ENCODE peak calls at places on chromosome 7, in nine cellular contexts. One of them, this sample, is unnamed.

GRCh38 chr7:139682136-139683013 is 95.4 kb downstream of the HIPK2 start:
- DNase-seq in H7: peak
- DNase-seq in GM06990: peak
- DNase-seq in activated T-cell treated with anti-CD3 and anti-CD28 coated beads, Interleukin-2, amount 50 U/mL, for 4 hours: no peak
- DNase-seq in RWPE2: no peak
- DNase-seq in activated CD8-positive, alpha-beta memory T cell treated with anti-CD3 and anti-CD28 coated beads for 1 hour: no peak
- DNase-seq in mesenchymal stem cell: peak
- DNase-seq in T-helper 9 cell: no peak
- DNase-seq in HCEC 1CT: peak
- DNase-seq in this sample: peak

GRCh38 chr7:148708026-148708685 is 9.5 kb downstream of the CUL1 start:
- DNase-seq in RWPE2: no peak
- DNase-seq in mesenchymal stem cell: peak
- DNase-seq in activated CD8-positive, alpha-beta memory T cell treated with anti-CD3 and anti-CD28 coated beads for 1 hour: no peak
- DNase-seq in H7: no peak
- DNase-seq in T-helper 9 cell: no peak
- DNase-seq in HCEC 1CT: no peak
- DNase-seq in GM06990: no peak
- DNase-seq in activated T-cell treated with anti-CD3 and anti-CD28 coated beads, Interleukin-2, amount 50 U/mL, for 4 hours: no peak
- DNase-seq in this sample: no peak

GRCh38 chr7:54664235-54665228 is 94.5 kb downstream of the SEC61G start:
- DNase-seq in mesenchymal stem cell: peak
- DNase-seq in T-helper 9 cell: no peak
- DNase-seq in activated CD8-positive, alpha-beta memory T cell treated with anti-CD3 and anti-CD28 coated beads for 1 hour: no peak
- DNase-seq in activated T-cell treated with anti-CD3 and anti-CD28 coated beads, Interleukin-2, amount 50 U/mL, for 4 hours: no peak
- DNase-seq in H7: peak
- DNase-seq in GM06990: peak
- DNase-seq in RWPE2: peak
- DNase-seq in HCEC 1CT: no peak
- DNase-seq in this sample: peak

GRCh38 chr7:70193514-70193913 is 595.2 kb downstream of the AUTS2 start:
- DNase-seq in activated CD8-positive, alpha-beta memory T cell treated with anti-CD3 and anti-CD28 coated beads for 1 hour: no peak
- DNase-seq in T-helper 9 cell: no peak
- DNase-seq in GM06990: no peak
- DNase-seq in activated T-cell treated with anti-CD3 and anti-CD28 coated beads, Interleukin-2, amount 50 U/mL, for 4 hours: no peak
- DNase-seq in HCEC 1CT: no peak
- DNase-seq in mesenchymal stem cell: peak
- DNase-seq in RWPE2: no peak
- DNase-seq in H7: no peak
- DNase-seq in this sample: peak

GRCh38 chr7:148782757-148783456 is 84.2 kb downstream of the CUL1 start:
- DNase-seq in activated T-cell treated with anti-CD3 and anti-CD28 coated beads, Interleukin-2, amount 50 U/mL, for 4 hours: no peak
- DNase-seq in T-helper 9 cell: no peak
- DNase-seq in mesenchymal stem cell: no peak
- DNase-seq in GM06990: no peak
- DNase-seq in RWPE2: no peak
- DNase-seq in H7: peak
- DNase-seq in HCEC 1CT: no peak
- DNase-seq in activated CD8-positive, alpha-beta memory T cell treated with anti-CD3 and anti-CD28 coated beads for 1 hour: no peak
- DNase-seq in this sample: no peak

GRCh38 chr7:155840262-155840885 is 28.1 kb upstream of the SHH start:
- DNase-seq in T-helper 9 cell: no peak
- DNase-seq in GM06990: no peak
- DNase-seq in mesenchymal stem cell: no peak
- DNase-seq in HCEC 1CT: no peak
- DNase-seq in activated CD8-positive, alpha-beta memory T cell treated with anti-CD3 and anti-CD28 coated beads for 1 hour: no peak
- DNase-seq in RWPE2: peak
- DNase-seq in H7: no peak
- DNase-seq in activated T-cell treated with anti-CD3 and anti-CD28 coated beads, Interleukin-2, amount 50 U/mL, for 4 hours: no peak
- DNase-seq in this sample: no peak

GRCh38 chr7:24436131-24436920 is 136.9 kb upstream of the PALS2 start:
- DNase-seq in HCEC 1CT: no peak
- DNase-seq in H7: peak
- DNase-seq in activated T-cell treated with anti-CD3 and anti-CD28 coated beads, Interleukin-2, amount 50 U/mL, for 4 hours: no peak
- DNase-seq in T-helper 9 cell: no peak
- DNase-seq in RWPE2: no peak
- DNase-seq in mesenchymal stem cell: no peak
- DNase-seq in activated CD8-positive, alpha-beta memory T cell treated with anti-CD3 and anti-CD28 coated beads for 1 hour: no peak
- DNase-seq in GM06990: no peak
- DNase-seq in this sample: no peak

GRCh38 chr7:80312139-80312661 is 177.6 kb downstream of the GNAI1 start:
- DNase-seq in activated CD8-positive, alpha-beta memory T cell treated with anti-CD3 and anti-CD28 coated beads for 1 hour: no peak
- DNase-seq in HCEC 1CT: peak
- DNase-seq in mesenchymal stem cell: peak
- DNase-seq in T-helper 9 cell: no peak
- DNase-seq in GM06990: no peak
- DNase-seq in RWPE2: no peak
- DNase-seq in activated T-cell treated with anti-CD3 and anti-CD28 coated beads, Interleukin-2, amount 50 U/mL, for 4 hours: no peak
- DNase-seq in H7: no peak
- DNase-seq in this sample: no peak

GRCh38 chr7:30074422-30075030 is 46.3 kb downstream of the PLEKHA8 start:
- DNase-seq in GM06990: no peak
- DNase-seq in activated T-cell treated with anti-CD3 and anti-CD28 coated beads, Interleukin-2, amount 50 U/mL, for 4 hours: no peak
- DNase-seq in activated CD8-positive, alpha-beta memory T cell treated with anti-CD3 and anti-CD28 coated beads for 1 hour: no peak
- DNase-seq in mesenchymal stem cell: peak
- DNase-seq in HCEC 1CT: peak
- DNase-seq in RWPE2: no peak
- DNase-seq in H7: no peak
- DNase-seq in T-helper 9 cell: no peak
- DNase-seq in this sample: peak

GRCh38 chr7:25927626-25927978 is 224.4 kb upstream of the NFE2L3 start:
- DNase-seq in mesenchymal stem cell: no peak
- DNase-seq in RWPE2: no peak
- DNase-seq in GM06990: no peak
- DNase-seq in HCEC 1CT: no peak
- DNase-seq in activated T-cell treated with anti-CD3 and anti-CD28 coated beads, Interleukin-2, amount 50 U/mL, for 4 hours: no peak
- DNase-seq in H7: no peak
- DNase-seq in activated CD8-positive, alpha-beta memory T cell treated with anti-CD3 and anti-CD28 coated beads for 1 hour: no peak
- DNase-seq in T-helper 9 cell: no peak
- DNase-seq in this sample: no peak

GRCh38 chr7:134856141-134856540 is 76.7 kb downstream of the CALD1 start:
- DNase-seq in GM06990: no peak
- DNase-seq in HCEC 1CT: no peak
- DNase-seq in mesenchymal stem cell: peak
- DNase-seq in activated CD8-positive, alpha-beta memory T cell treated with anti-CD3 and anti-CD28 coated beads for 1 hour: no peak
- DNase-seq in activated T-cell treated with anti-CD3 and anti-CD28 coated beads, Interleukin-2, amount 50 U/mL, for 4 hours: no peak
- DNase-seq in T-helper 9 cell: no peak
- DNase-seq in RWPE2: no peak
- DNase-seq in H7: no peak
- DNase-seq in this sample: no peak

GRCh38 chr7:28409716-28410627 is 2.3 kb upstream of the CREB5 start:
- DNase-seq in RWPE2: no peak
- DNase-seq in H7: peak
- DNase-seq in mesenchymal stem cell: peak
- DNase-seq in activated CD8-positive, alpha-beta memory T cell treated with anti-CD3 and anti-CD28 coated beads for 1 hour: no peak
- DNase-seq in HCEC 1CT: peak
- DNase-seq in activated T-cell treated with anti-CD3 and anti-CD28 coated beads, Interleukin-2, amount 50 U/mL, for 4 hours: no peak
- DNase-seq in GM06990: peak
- DNase-seq in T-helper 9 cell: no peak
- DNase-seq in this sample: no peak

GRCh38 chr7:122674502-122674901 is 24.4 kb downstream of the RNF133 start:
- DNase-seq in activated CD8-positive, alpha-beta memory T cell treated with anti-CD3 and anti-CD28 coated beads for 1 hour: no peak
- DNase-seq in T-helper 9 cell: no peak
- DNase-seq in HCEC 1CT: no peak
- DNase-seq in H7: no peak
- DNase-seq in activated T-cell treated with anti-CD3 and anti-CD28 coated beads, Interleukin-2, amount 50 U/mL, for 4 hours: no peak
- DNase-seq in GM06990: no peak
- DNase-seq in mesenchymal stem cell: no peak
- DNase-seq in RWPE2: no peak
- DNase-seq in this sample: no peak

GRCh38 chr7:37536706-37537105 is 88.0 kb upstream of the ELMO1 start:
- DNase-seq in RWPE2: no peak
- DNase-seq in activated CD8-positive, alpha-beta memory T cell treated with anti-CD3 and anti-CD28 coated beads for 1 hour: no peak
- DNase-seq in H7: no peak
- DNase-seq in GM06990: no peak
- DNase-seq in T-helper 9 cell: no peak
- DNase-seq in HCEC 1CT: no peak
- DNase-seq in mesenchymal stem cell: no peak
- DNase-seq in activated T-cell treated with anti-CD3 and anti-CD28 coated beads, Interleukin-2, amount 50 U/mL, for 4 hours: no peak
- DNase-seq in this sample: no peak

GRCh38 chr7:128530855-128531104 is 54.2 kb downstream of the METTL2B start:
- DNase-seq in RWPE2: no peak
- DNase-seq in HCEC 1CT: no peak
- DNase-seq in mesenchymal stem cell: no peak
- DNase-seq in GM06990: no peak
- DNase-seq in H7: no peak
- DNase-seq in T-helper 9 cell: no peak
- DNase-seq in activated CD8-positive, alpha-beta memory T cell treated with anti-CD3 and anti-CD28 coated beads for 1 hour: no peak
- DNase-seq in activated T-cell treated with anti-CD3 and anti-CD28 coated beads, Interleukin-2, amount 50 U/mL, for 4 hours: no peak
- DNase-seq in this sample: no peak

GRCh38 chr7:69967152-69967591 is 368.9 kb downstream of the AUTS2 start:
- DNase-seq in T-helper 9 cell: no peak
- DNase-seq in RWPE2: no peak
- DNase-seq in activated CD8-positive, alpha-beta memory T cell treated with anti-CD3 and anti-CD28 coated beads for 1 hour: no peak
- DNase-seq in HCEC 1CT: no peak
- DNase-seq in GM06990: no peak
- DNase-seq in mesenchymal stem cell: no peak
- DNase-seq in H7: no peak
- DNase-seq in activated T-cell treated with anti-CD3 and anti-CD28 coated beads, Interleukin-2, amount 50 U/mL, for 4 hours: no peak
- DNase-seq in this sample: no peak

GRCh38 chr7:145293793-145294153 is 457.9 kb upstream of the TPK1 start:
- DNase-seq in mesenchymal stem cell: no peak
- DNase-seq in HCEC 1CT: no peak
- DNase-seq in H7: no peak
- DNase-seq in T-helper 9 cell: no peak
- DNase-seq in activated CD8-positive, alpha-beta memory T cell treated with anti-CD3 and anti-CD28 coated beads for 1 hour: no peak
- DNase-seq in activated T-cell treated with anti-CD3 and anti-CD28 coated beads, Interleukin-2, amount 50 U/mL, for 4 hours: no peak
- DNase-seq in GM06990: no peak
- DNase-seq in RWPE2: no peak
- DNase-seq in this sample: no peak

GRCh38 chr7:121153995-121154394 is 165.5 kb downstream of the CPED1 start:
- DNase-seq in RWPE2: no peak
- DNase-seq in T-helper 9 cell: no peak
- DNase-seq in H7: no peak
- DNase-seq in activated T-cell treated with anti-CD3 and anti-CD28 coated beads, Interleukin-2, amount 50 U/mL, for 4 hours: no peak
- DNase-seq in GM06990: no peak
- DNase-seq in mesenchymal stem cell: no peak
- DNase-seq in HCEC 1CT: no peak
- DNase-seq in activated CD8-positive, alpha-beta memory T cell treated with anti-CD3 and anti-CD28 coated beads for 1 hour: no peak
- DNase-seq in this sample: no peak

GRCh38 chr7:110336423-110336822 is 754.5 kb upstream of the LRRN3 start:
- DNase-seq in HCEC 1CT: no peak
- DNase-seq in T-helper 9 cell: no peak
- DNase-seq in activated CD8-positive, alpha-beta memory T cell treated with anti-CD3 and anti-CD28 coated beads for 1 hour: no peak
- DNase-seq in H7: no peak
- DNase-seq in RWPE2: no peak
- DNase-seq in activated T-cell treated with anti-CD3 and anti-CD28 coated beads, Interleukin-2, amount 50 U/mL, for 4 hours: no peak
- DNase-seq in GM06990: no peak
- DNase-seq in mesenchymal stem cell: no peak
- DNase-seq in this sample: no peak

GRCh38 chr7:115070311-115070710 is 148.4 kb downstream of the MDFIC start:
- DNase-seq in H7: no peak
- DNase-seq in GM06990: no peak
- DNase-seq in RWPE2: no peak
- DNase-seq in HCEC 1CT: no peak
- DNase-seq in T-helper 9 cell: no peak
- DNase-seq in activated CD8-positive, alpha-beta memory T cell treated with anti-CD3 and anti-CD28 coated beads for 1 hour: no peak
- DNase-seq in mesenchymal stem cell: no peak
- DNase-seq in activated T-cell treated with anti-CD3 and anti-CD28 coated beads, Interleukin-2, amount 50 U/mL, for 4 hours: no peak
- DNase-seq in this sample: no peak

GRCh38 chr7:156318926-156319325 is 321.6 kb upstream of the RNF32 start:
- DNase-seq in T-helper 9 cell: no peak
- DNase-seq in mesenchymal stem cell: no peak
- DNase-seq in activated T-cell treated with anti-CD3 and anti-CD28 coated beads, Interleukin-2, amount 50 U/mL, for 4 hours: no peak
- DNase-seq in RWPE2: no peak
- DNase-seq in activated CD8-positive, alpha-beta memory T cell treated with anti-CD3 and anti-CD28 coated beads for 1 hour: no peak
- DNase-seq in GM06990: no peak
- DNase-seq in HCEC 1CT: no peak
- DNase-seq in H7: no peak
- DNase-seq in this sample: no peak

GRCh38 chr7:112985377-112985987 is 101.1 kb downstream of the GPR85 start:
- DNase-seq in mesenchymal stem cell: peak
- DNase-seq in GM06990: no peak
- DNase-seq in RWPE2: no peak
- DNase-seq in T-helper 9 cell: no peak
- DNase-seq in H7: no peak
- DNase-seq in HCEC 1CT: peak
- DNase-seq in activated T-cell treated with anti-CD3 and anti-CD28 coated beads, Interleukin-2, amount 50 U/mL, for 4 hours: no peak
- DNase-seq in activated CD8-positive, alpha-beta memory T cell treated with anti-CD3 and anti-CD28 coated beads for 1 hour: no peak
- DNase-seq in this sample: no peak

GRCh38 chr7:7761974-7762769 is 43.8 kb upstream of the RPA3 start:
- DNase-seq in activated T-cell treated with anti-CD3 and anti-CD28 coated beads, Interleukin-2, amount 50 U/mL, for 4 hours: no peak
- DNase-seq in T-helper 9 cell: no peak
- DNase-seq in H7: no peak
- DNase-seq in RWPE2: no peak
- DNase-seq in activated CD8-positive, alpha-beta memory T cell treated with anti-CD3 and anti-CD28 coated beads for 1 hour: no peak
- DNase-seq in mesenchymal stem cell: peak
- DNase-seq in GM06990: no peak
- DNase-seq in HCEC 1CT: peak
- DNase-seq in this sample: peak

GRCh38 chr7:28956608-28957063 is 1.5 kb downstream of the TRIL start:
- DNase-seq in H7: peak
- DNase-seq in activated T-cell treated with anti-CD3 and anti-CD28 coated beads, Interleukin-2, amount 50 U/mL, for 4 hours: no peak
- DNase-seq in T-helper 9 cell: no peak
- DNase-seq in activated CD8-positive, alpha-beta memory T cell treated with anti-CD3 and anti-CD28 coated beads for 1 hour: no peak
- DNase-seq in GM06990: no peak
- DNase-seq in mesenchymal stem cell: peak
- DNase-seq in RWPE2: peak
- DNase-seq in HCEC 1CT: no peak
- DNase-seq in this sample: no peak

GRCh38 chr7:151851160-151851751 is 25.7 kb downstream of the PRKAG2 start:
- DNase-seq in H7: no peak
- DNase-seq in activated T-cell treated with anti-CD3 and anti-CD28 coated beads, Interleukin-2, amount 50 U/mL, for 4 hours: no peak
- DNase-seq in T-helper 9 cell: no peak
- DNase-seq in GM06990: peak
- DNase-seq in mesenchymal stem cell: no peak
- DNase-seq in HCEC 1CT: no peak
- DNase-seq in activated CD8-positive, alpha-beta memory T cell treated with anti-CD3 and anti-CD28 coated beads for 1 hour: no peak
- DNase-seq in RWPE2: peak
- DNase-seq in this sample: peak

GRCh38 chr7:26189000-26189539 is 11.5 kb downstream of the HNRNPA2B1 start:
- DNase-seq in T-helper 9 cell: no peak
- DNase-seq in activated T-cell treated with anti-CD3 and anti-CD28 coated beads, Interleukin-2, amount 50 U/mL, for 4 hours: no peak
- DNase-seq in RWPE2: no peak
- DNase-seq in GM06990: no peak
- DNase-seq in H7: no peak
- DNase-seq in activated CD8-positive, alpha-beta memory T cell treated with anti-CD3 and anti-CD28 coated beads for 1 hour: no peak
- DNase-seq in HCEC 1CT: no peak
- DNase-seq in mesenchymal stem cell: no peak
- DNase-seq in this sample: no peak

GRCh38 chr7:32774411-32774970 is 117.1 kb downstream of the KBTBD2 start:
- DNase-seq in H7: no peak
- DNase-seq in activated CD8-positive, alpha-beta memory T cell treated with anti-CD3 and anti-CD28 coated beads for 1 hour: no peak
- DNase-seq in activated T-cell treated with anti-CD3 and anti-CD28 coated beads, Interleukin-2, amount 50 U/mL, for 4 hours: no peak
- DNase-seq in mesenchymal stem cell: no peak
- DNase-seq in T-helper 9 cell: no peak
- DNase-seq in HCEC 1CT: no peak
- DNase-seq in GM06990: no peak
- DNase-seq in RWPE2: no peak
- DNase-seq in this sample: no peak

GRCh38 chr7:158239290-158239981 is 348.2 kb downstream of the PTPRN2 start:
- DNase-seq in mesenchymal stem cell: no peak
- DNase-seq in T-helper 9 cell: no peak
- DNase-seq in GM06990: no peak
- DNase-seq in HCEC 1CT: no peak
- DNase-seq in activated CD8-positive, alpha-beta memory T cell treated with anti-CD3 and anti-CD28 coated beads for 1 hour: no peak
- DNase-seq in RWPE2: no peak
- DNase-seq in activated T-cell treated with anti-CD3 and anti-CD28 coated beads, Interleukin-2, amount 50 U/mL, for 4 hours: no peak
- DNase-seq in H7: no peak
- DNase-seq in this sample: no peak

GRCh38 chr7:155530601-155531000 is 15.8 kb downstream of the CNPY1 start:
- DNase-seq in activated CD8-positive, alpha-beta memory T cell treated with anti-CD3 and anti-CD28 coated beads for 1 hour: no peak
- DNase-seq in H7: no peak
- DNase-seq in T-helper 9 cell: no peak
- DNase-seq in mesenchymal stem cell: no peak
- DNase-seq in RWPE2: no peak
- DNase-seq in HCEC 1CT: no peak
- DNase-seq in GM06990: no peak
- DNase-seq in activated T-cell treated with anti-CD3 and anti-CD28 coated beads, Interleukin-2, amount 50 U/mL, for 4 hours: no peak
- DNase-seq in this sample: no peak

GRCh38 chr7:130114374-130114773 is 44.0 kb downstream of the KLHDC10 start:
- DNase-seq in T-helper 9 cell: no peak
- DNase-seq in HCEC 1CT: no peak
- DNase-seq in activated CD8-positive, alpha-beta memory T cell treated with anti-CD3 and anti-CD28 coated beads for 1 hour: no peak
- DNase-seq in H7: no peak
- DNase-seq in mesenchymal stem cell: no peak
- DNase-seq in GM06990: peak
- DNase-seq in RWPE2: no peak
- DNase-seq in activated T-cell treated with anti-CD3 and anti-CD28 coated beads, Interleukin-2, amount 50 U/mL, for 4 hours: no peak
- DNase-seq in this sample: peak

GRCh38 chr7:50558380-50559051 is 6.7 kb downstream of the DDC start:
- DNase-seq in H7: no peak
- DNase-seq in T-helper 9 cell: no peak
- DNase-seq in activated CD8-positive, alpha-beta memory T cell treated with anti-CD3 and anti-CD28 coated beads for 1 hour: no peak
- DNase-seq in HCEC 1CT: no peak
- DNase-seq in mesenchymal stem cell: no peak
- DNase-seq in GM06990: no peak
- DNase-seq in activated T-cell treated with anti-CD3 and anti-CD28 coated beads, Interleukin-2, amount 50 U/mL, for 4 hours: no peak
- DNase-seq in RWPE2: no peak
- DNase-seq in this sample: no peak